ENCODE peak calls at places on chromosomes 5 and 9, in five cellular contexts. B is NCI-H2029, J is left ventricle myocardium inferior, M is fibroblast of lung, Q is SIG-M5. T is an unnamed sample.
A peak's percentile ranks its signal among the peaks of the same experiment; 100 is the strongest.

GRCh38 chr5:7897014-7897600 is 28.2 kb downstream of the MTRR start:
- DNase-seq in J (no peak), Q (no peak), M (peak; percentile 37), B (peak; percentile 7), T (no peak)

GRCh38 chr5:148374693-148375360 is 8.9 kb upstream of the FBXO38 start:
- DNase-seq in B (peak; percentile 51), J (no peak), Q (peak; percentile 48), M (peak; percentile 79), T (peak; percentile 41)

GRCh38 chr9:21996438-21996837 is 1.8 kb downstream of the CDKN2B-AS1 start:
- DNase-seq in B (peak; percentile 75), J (no peak), M (no peak), Q (no peak), T (no peak)

GRCh38 chr5:121681200-121681855 is 170.4 kb upstream of the FTMT start:
- DNase-seq in J (no peak), Q (no peak), B (no peak), M (no peak), T (no peak)

GRCh38 chr9:136560586-136560985 is 14.7 kb upstream of the NOTCH1 start:
- DNase-seq in M (no peak), B (no peak), Q (no peak), J (no peak), T (no peak)

GRCh38 chr5:150144211-150144801 is 11.3 kb downstream of the PDGFRB start:
- DNase-seq in B (no peak), M (peak; percentile 91), Q (no peak), J (peak; percentile 77), T (no peak)

GRCh38 chr5:158785397-158785796 is 314.3 kb downstream of the EBF1 start:
- DNase-seq in Q (no peak), B (no peak), M (peak; percentile 6), J (no peak), T (no peak)

GRCh38 chr5:133891390-133891789 is 77.0 kb downstream of the C5orf15 start:
- DNase-seq in Q (no peak), B (no peak), M (no peak), J (no peak), T (no peak)

GRCh38 chr5:55699041-55699688 is 13.0 kb downstream of the SLC38A9 start:
- DNase-seq in M (no peak), Q (no peak), B (no peak), J (no peak), T (no peak)

GRCh38 chr5:161051920-161052500 is 200.0 kb upstream of the ATP10B start:
- DNase-seq in B (no peak), M (no peak), Q (no peak), J (no peak), T (no peak)

GRCh38 chr5:139764250-139764791 is 31.3 kb upstream of the PSD2 start:
- DNase-seq in J (no peak), B (no peak), M (no peak), Q (no peak), T (peak; percentile 57)

GRCh38 chr5:159330131-159330530 is at the start of gene IL12B:
- DNase-seq in J (no peak), Q (no peak), B (no peak), M (peak; percentile 35), T (no peak)

GRCh38 chr9:37371565-37372464 is 50.7 kb upstream of the GRHPR start:
- DNase-seq in Q (no peak), M (no peak), B (no peak), J (no peak), T (peak; percentile 70)

GRCh38 chr5:68368280-68368679 is 152.7 kb downstream of the PIK3R1 start:
- DNase-seq in B (no peak), Q (no peak), M (no peak), J (no peak), T (no peak)

GRCh38 chr5:40615586-40616193 is 64.0 kb upstream of the PTGER4 start:
- DNase-seq in B (no peak), M (no peak), Q (peak; percentile 76), J (no peak), T (no peak)

GRCh38 chr9:130143974-130144373 is 28.2 kb upstream of the NCS1 start:
- DNase-seq in B (peak; percentile 29), Q (no peak), M (peak; percentile 38), J (peak; percentile 43), T (no peak)

GRCh38 chr9:129084087-129084486 is 3.2 kb downstream of the DOLPP1 start:
- DNase-seq in J (no peak), M (no peak), B (no peak), Q (no peak), T (no peak)

GRCh38 chr5:157459715-157460599 is at the start of gene NIPAL4:
- DNase-seq in Q (no peak), B (no peak), J (no peak), M (no peak), T (no peak)

GRCh38 chr9:81596671-81597426 is 92.5 kb downstream of the TLE1 start:
- DNase-seq in J (no peak), B (no peak), Q (no peak), M (no peak), T (no peak)

GRCh38 chr9:133031496-133031911 is 707 bp downstream of the GTF3C5 start:
- DNase-seq in B (no peak), Q (no peak), M (no peak), J (no peak), T (no peak)

GRCh38 chr9:130680836-130681768 is 12.5 kb upstream of the EXOSC2 start:
- DNase-seq in J (peak; percentile 67), M (peak; percentile 84), B (peak; percentile 70), Q (no peak), T (peak; percentile 25)

GRCh38 chr5:164098536-164098935 is 593.1 kb downstream of the MAT2B start:
- DNase-seq in M (peak; percentile 76), J (no peak), B (no peak), Q (no peak), T (no peak)

GRCh38 chr5:128349044-128349629 is 188.9 kb downstream of the FBN2 start:
- DNase-seq in J (no peak), Q (no peak), B (peak; percentile 94), M (peak; percentile 4), T (no peak)

GRCh38 chr9:123089790-123090189 is 56.3 kb downstream of the GPR21 start:
- DNase-seq in M (no peak), B (no peak), J (no peak), Q (no peak), T (peak; percentile 52)

GRCh38 chr5:150789943-150790611 is 11.5 kb downstream of the SMIM3 start:
- DNase-seq in M (peak; percentile 98), Q (peak; percentile 91), B (no peak), J (no peak), T (no peak)

GRCh38 chr5:150434502-150434901 is 15.0 kb downstream of the RPS14 start:
- DNase-seq in M (peak; percentile 94), B (no peak), Q (no peak), J (no peak), T (no peak)

GRCh38 chr5:13249854-13250253 is 694.6 kb downstream of the DNAH5 start:
- DNase-seq in J (no peak), Q (no peak), M (no peak), B (no peak), T (no peak)

GRCh38 chr5:133256276-133256675 is 204.5 kb downstream of the HSPA4 start:
- DNase-seq in B (no peak), Q (no peak), M (no peak), J (no peak), T (no peak)

GRCh38 chr5:69237877-69238276 is 3.2 kb downstream of the CDK7 start:
- DNase-seq in Q (no peak), B (no peak), J (no peak), M (no peak), T (no peak)